ENCODE peak calls at places on chromosomes 5 and 9, in five cellular contexts. A is OCI-LY7, E is HCT116, O is GM23338, J is MM.1S. I is an unnamed sample. For H3K9me2, the result is how much of the 10 kb centered on the place peaks cover.

GRCh38 chr9:98445576-98445975 is 190.1 kb upstream of the TBC1D2 start:
- DNase-seq in J (no peak), E (no peak), A (no peak), O (no peak), I (no peak)

GRCh38 chr5:100828071-100828689 is 74.9 kb downstream of the ST8SIA4 start:
- DNase-seq in A (no peak), E (no peak), O (no peak), J (no peak), I (peak)

GRCh38 chr9:127545196-127546124 is 66.6 kb upstream of the STXBP1 start:
- DNase-seq in J (no peak), E (no peak), O (no peak), A (no peak), I (peak)

GRCh38 chr5:126954981-126955380 is 75.4 kb downstream of the MARCHF3 start:
- DNase-seq in O (no peak), J (no peak), E (no peak), A (no peak), I (no peak)

GRCh38 chr5:62138607-62139006 is 167.4 kb upstream of the KIF2A start:
- DNase-seq in J (no peak), O (peak), E (no peak), A (no peak), I (no peak)

GRCh38 chr9:119441338-119441737 is 72.1 kb upstream of the BRINP1 start:
- DNase-seq in E (no peak), J (no peak), O (peak), A (no peak), I (no peak)

GRCh38 chr9:131008909-131009618 is at the start of gene LAMC3:
- DNase-seq in O (peak), J (no peak), A (no peak), E (no peak), I (peak)

GRCh38 chr9:91930475-91930874 is 19.6 kb downstream of the ROR2 start:
- DNase-seq in J (no peak), O (peak), E (no peak), A (peak), I (peak)

GRCh38 chr5:175282611-175283225 is 161.3 kb downstream of the DRD1 start:
- DNase-seq in J (no peak), E (no peak), A (no peak), O (no peak), I (no peak)

GRCh38 chr5:13946111-13946510 is 1.6 kb upstream of the DNAH5 start:
- DNase-seq in O (no peak), E (no peak), J (no peak), A (no peak), I (peak)

GRCh38 chr5:8828596-8829321 is 717.1 kb downstream of the SEMA5A start:
- DNase-seq in J (no peak), E (no peak), A (no peak), O (no peak), I (peak)
- H3K9me2 ChIP-seq in J (under half), E (under half), A (under half), O (under half), I (under half)

GRCh38 chr9:133590231-133590855 is 18.8 kb downstream of the FAM163B start:
- DNase-seq in O (no peak), J (no peak), A (no peak), E (no peak), I (no peak)
- H3K9me2 ChIP-seq in O (under half), J (under half), A (under half), E (under half), I (under half)

DNA sequence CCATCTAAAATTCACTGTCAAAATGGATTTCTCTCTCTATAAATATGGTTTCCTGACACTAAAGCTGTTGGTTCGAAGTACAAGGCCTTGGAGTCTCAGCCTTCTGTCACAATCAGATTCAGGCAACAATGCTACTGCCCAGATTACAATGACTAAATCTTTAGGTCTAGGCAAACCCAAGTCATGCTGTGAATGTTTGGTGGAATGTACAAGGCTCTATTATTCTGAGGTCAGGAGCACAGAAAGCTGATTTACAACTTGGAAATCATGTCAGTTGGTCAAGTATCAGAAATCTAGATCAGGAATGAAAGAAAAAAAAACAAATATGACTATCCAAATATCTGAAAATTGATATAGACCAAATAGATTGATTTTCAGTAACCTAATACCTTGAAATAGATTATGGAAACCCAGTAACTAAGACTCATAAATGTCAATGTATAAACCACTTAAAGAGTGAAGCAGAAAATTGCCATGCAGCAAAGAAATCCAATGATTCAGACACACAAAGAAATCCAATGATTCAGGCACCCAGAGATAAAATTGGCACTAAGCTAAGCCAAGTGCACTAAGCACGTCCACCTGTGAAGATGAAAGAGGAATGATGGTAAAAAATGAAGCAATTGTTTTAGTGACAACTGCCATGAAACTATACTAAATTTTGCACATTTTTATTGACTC is 588.0 kb upstream of the TUSC1 start:
- DNase-seq in E (no peak), A (no peak), O (no peak), J (no peak), I (peak)
- H3K9me2 ChIP-seq in E (under half), A (under half), O (under half), J (under half), I (under half)

GRCh38 chr5:54544044-54544443 is 26.5 kb downstream of the SNX18 start:
- DNase-seq in E (no peak), O (no peak), A (no peak), J (no peak), I (no peak)
- H3K9me2 ChIP-seq in E (under half), O (under half), A (under half), J (under half), I (under half)